ENCODE peak calls at places on chromosomes 12 and 14, in ten cellular contexts. K, W, A, I, Z, S, O, B, R and G are unnamed samples.

GRCh38 chr12:121773011-121773777 is 20.3 kb downstream of the RHOF start:
- DNase-seq in W (peak), K (peak), O (peak), R (peak), I (peak), S (peak), A (no peak), B (peak), Z (peak), G (peak)

GRCh38 chr12:182381-182883 is 31.5 kb downstream of the SLC6A12 start:
- DNase-seq in K (no peak), A (no peak), O (no peak), R (no peak), B (no peak), I (no peak), S (no peak), Z (no peak), W (no peak), G (no peak)

GRCh38 chr14:100032749-100033148 is 32.5 kb upstream of the EVL start:
- DNase-seq in A (no peak), K (no peak), O (no peak), W (no peak), R (no peak), Z (peak), I (no peak), S (no peak), B (no peak), G (no peak)

GRCh38 chr12:52082988-52083637 is 3.6 kb downstream of the SMIM41 start:
- DNase-seq in B (peak), K (peak), O (peak), R (peak), Z (peak), W (peak), S (peak), I (peak), A (no peak), G (peak)

GRCh38 chr12:79765157-79765556 is 74.4 kb upstream of the PAWR start:
- DNase-seq in A (no peak), S (no peak), I (no peak), K (no peak), O (no peak), Z (no peak), W (no peak), B (no peak), R (no peak), G (no peak)

GRCh38 chr12:125024949-125025563 is 31.6 kb downstream of the BRI3BP start:
- DNase-seq in R (no peak), B (no peak), A (no peak), Z (no peak), W (no peak), K (no peak), S (no peak), I (no peak), O (no peak), G (no peak)

GRCh38 chr12:46233418-46233817 is 35.4 kb downstream of the SLC38A1 start:
- DNase-seq in W (no peak), A (no peak), S (no peak), K (no peak), B (no peak), O (no peak), Z (peak), R (no peak), I (no peak), G (no peak)

GRCh38 chr12:56996793-56997545 is 9.4 kb downstream of the ZBTB39 start:
- DNase-seq in I (no peak), W (no peak), S (no peak), B (no peak), R (no peak), O (no peak), Z (no peak), K (no peak), A (peak), G (no peak)

GRCh38 chr14:74988131-74988530 is 14.6 kb upstream of the EIF2B2 start:
- DNase-seq in A (peak), I (no peak), R (no peak), K (no peak), Z (no peak), B (no peak), S (no peak), W (no peak), O (no peak), G (no peak)

GRCh38 chr14:71400821-71401447 is 493.7 kb downstream of the PCNX1 start:
- DNase-seq in Z (no peak), B (no peak), S (peak), W (no peak), A (no peak), K (no peak), R (peak), O (no peak), I (no peak), G (no peak)

GRCh38 chr12:92695577-92695976 is 7.2 kb upstream of the PLEKHG7 start:
- DNase-seq in B (no peak), O (no peak), Z (peak), W (no peak), A (no peak), I (no peak), S (no peak), R (no peak), K (no peak), G (no peak)

GRCh38 chr12:71478277-71478676 is 38.7 kb downstream of the LGR5 start:
- DNase-seq in Z (no peak), R (no peak), K (no peak), B (no peak), O (no peak), A (no peak), I (no peak), W (no peak), S (no peak), G (no peak)

GRCh38 chr12:13165578-13166120 is 30.9 kb upstream of the EMP1 start:
- DNase-seq in A (peak), W (peak), I (peak), S (peak), O (peak), Z (no peak), K (peak), R (no peak), B (peak), G (no peak)

GRCh38 chr12:116880817-116881324 is 370 bp downstream of the HRK start:
- DNase-seq in B (no peak), R (peak), W (no peak), A (no peak), K (no peak), O (no peak), S (peak), Z (peak), I (peak), G (peak)

GRCh38 chr12:57772429-57773322 is at the start of gene EEF1AKMT3:
- DNase-seq in B (peak), S (peak), R (no peak), I (no peak), K (no peak), O (peak), Z (no peak), A (peak), W (no peak), G (peak)

GRCh38 chr12:92656911-92657310 is 45.9 kb upstream of the PLEKHG7 start:
- DNase-seq in O (no peak), Z (no peak), K (no peak), S (no peak), I (no peak), W (no peak), B (no peak), A (no peak), R (no peak), G (no peak)

GRCh38 chr14:100539766-100540140 is 47.5 kb downstream of the BEGAIN start:
- DNase-seq in W (no peak), B (no peak), O (no peak), A (peak), Z (no peak), S (no peak), K (no peak), R (no peak), I (no peak), G (no peak)

GRCh38 chr14:34971801-34972200 is 11.0 kb upstream of the SRP54 start:
- DNase-seq in R (no peak), I (no peak), O (no peak), Z (no peak), A (no peak), W (no peak), K (no peak), S (no peak), B (no peak), G (no peak)

GRCh38 chr14:23572524-23572828 is 4.9 kb upstream of the AP1G2 start:
- DNase-seq in B (no peak), I (no peak), W (no peak), A (no peak), S (no peak), Z (no peak), O (no peak), K (no peak), R (no peak), G (no peak)

GRCh38 chr14:36256131-36256801 is 64.2 kb downstream of the MBIP start:
- DNase-seq in O (no peak), I (no peak), R (no peak), K (no peak), A (no peak), W (no peak), B (no peak), Z (no peak), S (no peak), G (peak)